ENCODE peak calls at places on chromosomes 11 and 22, in eight cellular contexts. U is dorsolateral prefrontal cortex, L is HCT116, O is pancreas, N is AG09309, K is body of pancreas, P is NB4, Q is astrocyte of the spinal cord. A is an unnamed sample.

GRCh38 chr11:103637250-103637649 is 399.2 kb upstream of the DDI1 start:
- DNase-seq in O (no peak), P (no peak), N (no peak), L (no peak), K (no peak), U (no peak), Q (peak), A (no peak)

GRCh38 chr11:111557425-111558111 is 17.0 kb downstream of the LAYN start:
- DNase-seq in O (no peak), N (peak), P (no peak), K (no peak), Q (peak), L (no peak), U (no peak), A (peak)

GRCh38 chr11:75118577-75118976 is 21.9 kb upstream of the OR2AT4 start:
- DNase-seq in Q (no peak), O (no peak), N (no peak), L (no peak), P (no peak), U (no peak), K (no peak), A (no peak)

GRCh38 chr22:40728731-40729189 is 49.5 kb downstream of the MCHR1 start:
- DNase-seq in N (no peak), K (no peak), O (no peak), L (no peak), P (no peak), U (no peak), Q (peak), A (no peak)

GRCh38 chr22:38942702-38943101 is 14.7 kb upstream of the APOBEC3A start:
- DNase-seq in P (no peak), U (no peak), L (no peak), N (no peak), O (no peak), Q (no peak), K (no peak), A (no peak)

GRCh38 chr11:118098996-118099837 is 12.5 kb upstream of the SMIM35 start:
- DNase-seq in N (no peak), O (no peak), P (no peak), Q (no peak), U (peak), K (no peak), L (no peak), A (no peak)

GRCh38 chr22:37314315-37315046 is 32.2 kb downstream of the CYTH4 start:
- DNase-seq in N (no peak), K (no peak), P (peak), Q (no peak), L (no peak), O (no peak), U (no peak), A (no peak)

GRCh38 chr22:43926349-43926710 is 2.7 kb downstream of the PNPLA3 start:
- DNase-seq in Q (no peak), L (no peak), K (no peak), U (no peak), P (no peak), O (no peak), N (no peak), A (no peak)

GRCh38 chr11:118928870-118929495 is 3.3 kb upstream of the BCL9L start:
- DNase-seq in L (no peak), N (no peak), U (no peak), K (peak), Q (peak), P (no peak), O (no peak), A (no peak)

GRCh38 chr11:97537407-97538150 is 1147.8 kb downstream of the JRKL start:
- DNase-seq in N (no peak), K (no peak), U (no peak), Q (no peak), L (no peak), O (no peak), P (no peak), A (no peak)

GRCh38 chr11:27464155-27464759 is 8.3 kb downstream of the LGR4 start:
- DNase-seq in U (no peak), Q (no peak), P (peak), L (no peak), K (peak), N (no peak), O (peak), A (no peak)

GRCh38 chr11:94671553-94672366 is 96.4 kb upstream of the AMOTL1 start:
- DNase-seq in Q (no peak), P (no peak), N (no peak), L (no peak), K (no peak), U (no peak), O (no peak), A (no peak)

GRCh38 chr11:75554258-75555022 is 7.6 kb upstream of the SERPINH1 start:
- DNase-seq in Q (peak), L (no peak), O (peak), U (peak), K (peak), N (peak), P (no peak), A (peak)

GRCh38 chr11:85826096-85826855 is 15.3 kb upstream of the SYTL2 start:
- DNase-seq in U (peak), P (no peak), O (no peak), N (no peak), K (no peak), Q (peak), L (no peak), A (no peak)

GRCh38 chr11:57318178-57318577 is 6.6 kb downstream of the TNKS1BP1 start:
- DNase-seq in O (no peak), U (no peak), P (no peak), L (no peak), N (no peak), Q (no peak), K (peak), A (no peak)

GRCh38 chr22:41934284-41935014 is 7.8 kb upstream of the TNFRSF13C start:
- DNase-seq in U (no peak), K (no peak), P (no peak), L (no peak), Q (no peak), N (no peak), O (no peak), A (no peak)

GRCh38 chr11:44191322-44192014 is 96.0 kb downstream of the EXT2 start:
- DNase-seq in K (no peak), N (no peak), O (no peak), L (no peak), U (no peak), P (no peak), Q (no peak), A (no peak)

GRCh38 chr11:111253131-111253530 is 7.6 kb downstream of the POU2AF2 start:
- DNase-seq in K (no peak), O (no peak), U (no peak), L (no peak), P (no peak), Q (no peak), N (no peak), A (no peak)

GRCh38 chr11:65133724-65134123 is 595 bp downstream of the SYVN1 start:
- DNase-seq in U (peak), O (peak), P (no peak), K (peak), Q (no peak), N (no peak), L (no peak), A (no peak)

GRCh38 chr22:47030881-47031627 is 268.6 kb downstream of the TBC1D22A start:
- DNase-seq in L (no peak), K (no peak), U (peak), P (no peak), N (no peak), O (no peak), Q (no peak), A (no peak)

GRCh38 chr11:116984589-116984988 is 113.6 kb downstream of the SIK3 start:
- DNase-seq in P (peak), U (no peak), Q (peak), O (no peak), N (peak), K (no peak), L (no peak), A (peak)

GRCh38 chr11:64858467-64859401 is 14.3 kb upstream of the CDC42BPG start:
- DNase-seq in Q (no peak), L (no peak), O (no peak), U (no peak), N (no peak), K (no peak), P (peak), A (no peak)

GRCh38 chr22:37290737-37291136 is 8.4 kb downstream of the CYTH4 start:
- DNase-seq in K (no peak), Q (no peak), O (no peak), P (no peak), U (no peak), N (no peak), L (no peak), A (no peak)

GRCh38 chr11:27401760-27402316 is 38.8 kb upstream of the CCDC34 start:
- DNase-seq in K (peak), U (no peak), N (no peak), P (no peak), L (no peak), O (no peak), Q (no peak), A (no peak)

GRCh38 chr11:62456630-62457029 is 37.8 kb downstream of the SCGB1A1 start:
- DNase-seq in U (no peak), Q (no peak), N (no peak), O (no peak), P (no peak), L (no peak), K (no peak), A (no peak)

GRCh38 chr11:119839504-119840133 is 110.6 kb upstream of the NECTIN1 start:
- DNase-seq in L (no peak), O (no peak), K (no peak), Q (no peak), P (no peak), U (no peak), N (no peak), A (no peak)

GRCh38 chr11:118899296-118899688 is 15.6 kb downstream of the CXCR5 start:
- DNase-seq in L (no peak), U (no peak), P (no peak), Q (no peak), O (no peak), N (no peak), K (peak), A (no peak)

GRCh38 chr11:130214861-130215530 is 55.4 kb downstream of the ST14 start:
- DNase-seq in K (no peak), L (no peak), Q (no peak), P (no peak), U (no peak), O (no peak), N (no peak), A (no peak)

GRCh38 chr11:70367071-70367470 is 31.3 kb upstream of the CTTN start:
- DNase-seq in U (no peak), P (peak), N (no peak), Q (peak), L (no peak), K (no peak), O (peak), A (no peak)

GRCh38 chr22:49923445-49923844 is 5.0 kb downstream of the CRELD2 start:
- DNase-seq in U (no peak), N (no peak), K (no peak), L (no peak), P (peak), Q (no peak), O (no peak), A (no peak)

GRCh38 chr11:110160016-110160415 is 66.8 kb downstream of the ZC3H12C start:
- DNase-seq in U (no peak), P (no peak), L (no peak), Q (peak), O (no peak), K (no peak), N (no peak), A (no peak)

GRCh38 chr11:85822814-85823213 is 11.9 kb upstream of the SYTL2 start:
- DNase-seq in L (no peak), P (no peak), Q (peak), O (no peak), U (no peak), K (no peak), N (no peak), A (no peak)

DNA sequence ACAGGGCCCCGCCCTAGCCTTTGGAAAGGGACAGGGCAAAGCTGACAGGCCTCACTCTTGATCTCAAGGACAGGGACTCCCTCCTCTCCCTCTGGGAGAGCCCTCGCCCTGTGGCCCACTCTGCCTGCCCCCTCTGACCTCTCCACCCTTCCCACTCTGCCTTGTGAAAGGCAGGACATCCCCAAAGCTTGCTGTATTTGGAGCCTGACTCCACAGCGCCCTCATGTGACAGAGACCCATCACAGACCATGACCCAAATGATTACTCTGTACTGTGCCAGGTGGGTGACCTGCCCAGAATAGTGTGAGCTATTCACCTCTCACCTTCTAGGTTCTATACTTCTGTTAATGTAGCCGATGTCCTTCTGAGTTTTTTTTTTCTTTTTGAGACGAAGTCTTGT is 18.8 kb downstream of the P2RY2 start:
- DNase-seq in O (no peak), L (peak), Q (no peak), N (no peak), P (peak), U (no peak), K (no peak), A (no peak)
- TF ChIP-seq CTCF in O (peak), L (peak), Q (peak), N (peak), P (peak), U (peak), K (peak), A (peak)

GRCh38 chr11:45379162-45379863 is 93.2 kb upstream of the SYT13 start:
- DNase-seq in L (no peak), K (no peak), P (no peak), Q (no peak), U (no peak), O (no peak), N (no peak), A (no peak)
- TF ChIP-seq CTCF in L (no peak), K (no peak), P (no peak), Q (no peak), U (no peak), O (no peak), N (no peak), A (no peak)

DNA sequence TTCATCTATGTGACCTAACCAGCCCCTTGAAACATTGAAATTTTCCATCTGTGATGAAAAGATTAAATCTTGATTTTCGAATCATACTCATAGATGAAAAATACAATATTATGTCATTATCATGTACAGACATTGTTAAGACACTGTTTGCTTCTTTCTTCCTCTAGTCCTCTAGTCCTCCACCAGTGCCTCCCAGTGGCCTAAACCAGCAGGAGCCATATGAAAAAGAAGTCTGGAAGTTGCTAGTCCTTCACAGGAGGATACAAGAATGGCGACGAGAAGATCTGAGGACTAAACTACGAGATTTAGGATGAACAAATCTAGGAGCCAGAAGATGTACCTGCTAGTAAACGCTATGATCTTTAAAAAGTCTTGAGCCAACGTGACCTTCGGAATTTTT is 134.1 kb downstream of the SLC17A6 start:
- DNase-seq in P (no peak), N (no peak), Q (no peak), K (no peak), L (no peak), U (no peak), O (no peak), A (no peak)
- TF ChIP-seq CTCF in P (no peak), N (peak), Q (peak), K (no peak), L (peak), U (no peak), O (no peak), A (peak)

DNA sequence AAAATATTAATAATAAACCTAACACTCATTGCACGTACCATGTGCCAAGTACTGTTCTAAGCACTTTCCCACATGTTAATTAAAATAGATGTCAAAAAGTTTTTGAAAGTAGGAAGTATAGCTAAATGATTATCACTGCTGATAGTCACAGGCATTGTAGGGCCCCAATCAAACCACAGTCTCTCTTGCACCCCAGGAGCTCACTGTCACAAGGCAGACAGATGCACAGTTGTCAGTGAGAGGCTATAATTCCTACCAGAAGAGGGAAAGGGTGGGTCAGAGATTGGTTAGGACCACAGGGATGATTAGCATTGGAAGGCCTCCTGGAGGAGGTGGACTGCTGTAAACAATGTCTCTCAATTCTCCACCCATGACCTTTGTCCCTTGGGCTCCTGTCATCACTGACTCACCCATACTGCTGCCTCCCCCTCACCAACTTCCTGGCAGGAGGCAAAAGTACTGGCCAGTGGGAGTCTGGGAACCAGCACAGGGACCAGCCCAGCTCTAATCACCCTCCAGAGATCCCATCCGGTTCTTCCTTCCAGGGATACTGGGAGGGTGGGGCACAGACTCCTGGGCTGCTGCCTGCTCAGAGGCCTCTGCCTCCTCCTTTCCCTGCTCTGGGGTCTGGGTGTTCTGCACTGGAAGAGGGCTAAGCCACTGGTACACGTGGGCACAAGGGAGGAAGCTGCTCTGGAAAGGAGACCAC is 1.1 kb upstream of the POLD4 start:
- DNase-seq in P (peak), Q (peak), U (no peak), K (peak), L (peak), N (peak), O (peak), A (peak)
- TF ChIP-seq CTCF in P (no peak), Q (peak), U (no peak), K (no peak), L (peak), N (peak), O (no peak), A (peak)

DNA sequence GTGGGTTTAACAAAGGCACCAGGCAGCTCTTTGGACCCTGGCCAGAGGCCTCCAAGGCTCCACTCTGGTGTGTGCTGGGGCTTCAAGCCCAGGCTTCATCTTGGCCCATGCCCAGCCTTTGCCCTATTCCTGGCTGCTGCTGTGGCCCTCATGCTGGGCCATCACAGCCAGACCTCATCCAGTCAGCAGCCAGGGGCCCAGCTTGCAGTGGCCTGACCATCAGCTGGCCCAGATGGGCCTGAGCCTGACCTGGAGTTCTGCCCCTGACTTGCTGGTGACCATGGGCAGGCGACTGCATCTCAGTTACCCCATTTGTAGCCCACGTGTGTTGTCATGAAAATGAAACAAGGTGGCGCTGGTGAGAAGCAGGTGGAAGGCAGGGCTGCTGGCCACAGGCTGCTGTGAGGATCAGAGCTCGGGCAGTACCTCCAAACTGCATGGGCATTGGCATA is 76.1 kb downstream of the MED15 start:
- DNase-seq in U (peak), Q (no peak), K (peak), O (no peak), P (peak), L (no peak), N (no peak), A (no peak)
- TF ChIP-seq CTCF in U (no peak), Q (peak), K (no peak), O (no peak), P (no peak), L (peak), N (peak), A (no peak)

DNA sequence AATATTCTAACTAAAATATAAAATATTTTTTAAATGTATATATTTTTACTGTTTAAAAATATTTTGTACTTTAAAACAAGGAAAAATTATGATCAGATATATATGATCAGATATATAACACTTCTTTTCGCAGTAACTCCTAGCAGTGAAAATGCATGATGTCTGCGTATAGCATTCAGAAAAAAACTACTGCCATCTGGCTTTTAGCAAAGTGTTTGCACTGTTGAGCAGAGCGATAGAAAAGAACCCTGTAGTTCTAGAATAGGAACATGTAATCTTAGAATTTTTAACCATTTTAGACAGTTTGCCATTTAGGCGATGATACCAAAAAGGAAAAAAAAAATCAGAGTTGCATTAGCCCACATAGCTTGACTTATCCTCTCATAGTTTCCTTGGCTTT is 370.4 kb upstream of the ANO3 start:
- DNase-seq in P (no peak), N (no peak), O (no peak), L (no peak), U (no peak), Q (no peak), K (no peak), A (no peak)
- TF ChIP-seq CTCF in P (no peak), N (no peak), O (no peak), L (no peak), U (peak), Q (no peak), K (no peak), A (no peak)

GRCh38 chr11:12411395-12411794 is 34.0 kb downstream of the PARVA start:
- DNase-seq in Q (no peak), L (no peak), K (no peak), P (no peak), O (no peak), U (no peak), N (no peak), A (no peak)
- TF ChIP-seq CTCF in Q (no peak), L (no peak), K (no peak), P (no peak), O (no peak), U (no peak), N (no peak), A (no peak)

GRCh38 chr11:3809624-3809928 is 1.2 kb downstream of the PGAP2 start:
- DNase-seq in K (no peak), P (no peak), N (no peak), U (no peak), Q (no peak), O (no peak), L (no peak), A (no peak)
- TF ChIP-seq CTCF in K (no peak), P (no peak), N (no peak), U (no peak), Q (no peak), O (no peak), L (no peak), A (no peak)